ENCODE peak calls at places on chromosomes 3 and 15, in five cellular contexts. M is mesenchymal stem cell, I is neuronal stem cell, K is H1, V is trophoblast cell. Q is an unnamed sample.

GRCh38 chr15:41416162-41416741 is 643 bp upstream of the RTF1 start:
- DNase-seq in M (no peak), I (no peak), K (no peak), V (no peak), Q (peak; percentile 29)

GRCh38 chr15:88126695-88127476 is 129.7 kb downstream of the NTRK3 start:
- DNase-seq in M (no peak), I (no peak), K (no peak), V (no peak), Q (no peak)

GRCh38 chr3:177536873-177537272 is 339.6 kb upstream of the TBL1XR1 start:
- DNase-seq in M (no peak), I (no peak), K (no peak), V (no peak), Q (no peak)

GRCh38 chr3:30630238-30631030 is 24.0 kb downstream of the TGFBR2 start:
- DNase-seq in M (no peak), I (no peak), K (no peak), V (no peak), Q (no peak)

GRCh38 chr3:125231895-125232294 is 19.3 kb upstream of the SLC12A8 start:
- DNase-seq in M (peak; percentile 75), I (no peak), K (no peak), V (peak; percentile 92), Q (no peak)

GRCh38 chr15:45393851-45394250 is 15.5 kb upstream of the GATM start:
- DNase-seq in M (peak; percentile 19), I (no peak), K (no peak), V (peak; percentile 45), Q (peak; percentile 41)

GRCh38 chr15:32682569-32682968 is 35.2 kb upstream of the GREM1 start:
- DNase-seq in M (peak; percentile 89), I (no peak), K (no peak), V (peak; percentile 71), Q (no peak)

GRCh38 chr3:80550154-80550553 is 782.4 kb upstream of the ROBO1 start:
- DNase-seq in M (no peak), I (no peak), K (no peak), V (no peak), Q (no peak)

GRCh38 chr15:49606594-49606993 is 14.0 kb downstream of the FAM227B start:
- DNase-seq in M (no peak), I (no peak), K (no peak), V (no peak), Q (no peak)

GRCh38 chr3:4994823-4995499 is 15.7 kb downstream of the BHLHE40 start:
- DNase-seq in M (peak; percentile 97), I (no peak), K (no peak), V (peak; percentile 72), Q (no peak)

GRCh38 chr3:10025205-10026083 is 793 bp upstream of the FANCD2 start:
- DNase-seq in M (no peak), I (no peak), K (no peak), V (no peak), Q (no peak)

GRCh38 chr3:52650437-52650836 is 35.3 kb downstream of the PBRM1 start:
- DNase-seq in M (no peak), I (no peak), K (no peak), V (peak; percentile 73), Q (no peak)

GRCh38 chr3:152222327-152222726 is 46.4 kb upstream of the MBNL1 start:
- DNase-seq in M (no peak), I (no peak), K (no peak), V (peak; percentile 61), Q (no peak)

GRCh38 chr3:51717947-51718346 is 11.1 kb downstream of the GRM2 start:
- DNase-seq in M (no peak), I (no peak), K (no peak), V (no peak), Q (no peak)

GRCh38 chr3:16313955-16314645 is 49.1 kb downstream of the OXNAD1 start:
- DNase-seq in M (no peak), I (no peak), K (no peak), V (no peak), Q (no peak)

GRCh38 chr3:55488398-55489055 is 1.4 kb upstream of the WNT5A start:
- DNase-seq in M (peak; percentile 89), I (peak; percentile 63), K (peak; percentile 82), V (peak; percentile 55), Q (peak; percentile 54)

GRCh38 chr3:59425942-59426341 is 376.1 kb upstream of the CFAP20DC start:
- DNase-seq in M (no peak), I (no peak), K (no peak), V (no peak), Q (no peak)

GRCh38 chr3:184176377-184177330 is 2.0 kb downstream of the AP2M1 start:
- DNase-seq in M (peak; percentile 98), I (peak; percentile 87), K (peak; percentile 88), V (peak; percentile 79), Q (peak; percentile 94)

GRCh38 chr3:105836533-105836932 is 32.3 kb downstream of the CBLB start:
- DNase-seq in M (no peak), I (no peak), K (no peak), V (no peak), Q (no peak)

GRCh38 chr15:95872366-95872771 is 458.1 kb upstream of the NR2F2 start:
- DNase-seq in M (peak; percentile 38), I (no peak), K (no peak), V (peak; percentile 95), Q (no peak)

GRCh38 chr3:177279118-177279815 is 82.0 kb upstream of the TBL1XR1 start:
- DNase-seq in M (no peak), I (no peak), K (no peak), V (peak; percentile 39), Q (no peak)

GRCh38 chr3:42790714-42791229 is 13.5 kb downstream of the HIGD1A start:
- DNase-seq in M (no peak), I (no peak), K (no peak), V (no peak), Q (no peak)

GRCh38 chr3:190617185-190617584 is 103.3 kb downstream of the IL1RAP start:
- DNase-seq in M (no peak), I (peak; percentile 20), K (no peak), V (peak; percentile 66), Q (no peak)

GRCh38 chr3:139327861-139328260 is 16.0 kb upstream of the MRPS22 start:
- DNase-seq in M (no peak), I (no peak), K (no peak), V (no peak), Q (no peak)

GRCh38 chr15:47603026-47603425 is 114.3 kb upstream of the SEMA6D start:
- DNase-seq in M (peak; percentile 20), I (no peak), K (no peak), V (no peak), Q (no peak)

DNA sequence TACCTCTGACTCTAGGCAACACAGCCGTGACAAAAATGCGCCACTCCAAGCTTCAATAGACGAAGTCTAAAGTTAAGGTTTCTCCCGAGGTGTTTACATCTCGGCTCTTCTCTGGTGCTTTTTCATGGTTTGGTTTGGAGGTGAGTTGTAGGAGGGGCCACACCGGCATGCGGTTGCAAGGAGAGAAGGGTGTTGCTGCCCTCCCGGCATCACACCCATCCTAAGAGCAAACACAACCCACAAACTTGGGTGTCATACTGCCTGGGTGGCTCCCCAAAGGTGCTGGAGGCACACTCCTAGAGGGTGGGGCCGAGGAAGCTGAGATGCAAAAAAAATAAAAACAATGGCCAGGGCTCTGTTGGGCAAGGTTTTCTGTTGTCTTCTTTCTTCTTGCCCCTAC is 225.2 kb upstream of the ICE2 start:
- DNase-seq in M (no peak), I (no peak), K (no peak), V (no peak), Q (no peak)
- H2AK5ac ChIP-seq in M (no peak overlapping the region), I (no peak overlapping the region), K (no peak overlapping the region), V (no peak overlapping the region), Q (no peak overlapping the region)

GRCh38 chr3:44955917-44956316 is 20.1 kb downstream of the ZDHHC3 start:
- DNase-seq in M (no peak), I (no peak), K (no peak), V (no peak), Q (no peak)

GRCh38 chr3:44954962-44955361 is 21.0 kb downstream of the ZDHHC3 start:
- DNase-seq in M (peak; percentile 78), I (no peak), K (no peak), V (peak; percentile 37), Q (no peak)

GRCh38 chr3:44957986-44958385 is 18.0 kb downstream of the ZDHHC3 start:
- DNase-seq in M (no peak), I (no peak), K (no peak), V (peak; percentile 77), Q (no peak)

GRCh38 chr3:44952689-44953088 is 23.3 kb downstream of the ZDHHC3 start:
- DNase-seq in M (no peak), I (no peak), K (no peak), V (peak; percentile 53), Q (no peak)

DNA sequence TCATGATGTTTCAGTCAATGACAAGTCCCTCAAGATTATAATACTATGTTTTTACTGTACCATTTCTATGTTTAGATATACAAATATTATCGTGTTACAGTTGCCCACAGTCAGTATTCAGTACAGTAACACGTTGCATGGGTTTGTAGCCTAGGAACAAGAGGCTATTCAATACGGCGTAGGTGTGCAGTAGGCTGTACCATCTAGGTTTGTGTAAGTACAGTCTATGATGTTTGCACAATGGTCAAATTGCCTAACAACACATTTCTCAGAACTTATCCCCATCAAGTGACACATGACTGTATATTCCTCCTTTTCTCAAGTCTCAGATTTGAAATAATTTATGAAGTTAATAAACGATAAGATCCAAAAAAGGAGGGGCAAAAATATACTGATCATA is 21.7 kb downstream of the ZDHHC3 start:
- DNase-seq in M (no peak), I (no peak), K (no peak), V (peak; percentile 22), Q (no peak)
- H2BK12ac ChIP-seq in M (no peak overlapping the region), I (no peak overlapping the region), K (no peak overlapping the region), V (no peak overlapping the region), Q (no peak overlapping the region)

DNA sequence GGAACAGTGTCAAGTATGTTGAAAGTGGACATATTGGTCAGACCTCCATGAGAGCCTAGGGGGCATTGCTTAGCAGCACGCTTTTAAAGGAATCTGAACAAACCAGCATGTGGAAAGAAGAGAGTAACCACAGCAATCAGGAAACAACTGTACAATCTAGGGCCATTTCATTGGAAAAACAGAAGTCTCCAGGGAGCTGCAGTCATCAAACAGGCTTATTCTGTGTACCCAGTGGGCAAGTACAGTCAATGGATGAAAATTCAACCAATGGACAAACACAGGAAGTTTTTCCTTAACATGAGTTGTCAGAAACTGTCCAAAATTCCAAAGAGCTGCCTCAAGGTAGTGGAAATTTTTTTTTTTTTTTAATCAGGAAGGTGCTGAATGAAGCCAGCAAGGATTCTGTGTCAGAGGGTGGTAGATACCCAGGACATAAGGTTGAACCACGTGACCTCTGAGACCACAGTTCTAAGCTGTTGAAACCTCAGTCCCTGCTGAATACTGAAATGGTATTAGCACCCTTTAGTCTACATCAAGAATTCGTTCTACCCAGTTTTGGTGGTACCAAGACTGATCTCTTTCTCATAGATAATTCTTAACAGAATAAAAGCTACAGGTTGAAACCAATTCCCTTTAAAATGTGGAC is 4.4 kb upstream of the DLG1 start:
- DNase-seq in M (peak; percentile 88), I (no peak), K (no peak), V (peak; percentile 96), Q (no peak)
- H2AK5ac ChIP-seq in M (peak overlapping the region; percentile 68), I (no peak overlapping the region), K (no peak overlapping the region), V (no peak overlapping the region), Q (no peak overlapping the region)

DNA sequence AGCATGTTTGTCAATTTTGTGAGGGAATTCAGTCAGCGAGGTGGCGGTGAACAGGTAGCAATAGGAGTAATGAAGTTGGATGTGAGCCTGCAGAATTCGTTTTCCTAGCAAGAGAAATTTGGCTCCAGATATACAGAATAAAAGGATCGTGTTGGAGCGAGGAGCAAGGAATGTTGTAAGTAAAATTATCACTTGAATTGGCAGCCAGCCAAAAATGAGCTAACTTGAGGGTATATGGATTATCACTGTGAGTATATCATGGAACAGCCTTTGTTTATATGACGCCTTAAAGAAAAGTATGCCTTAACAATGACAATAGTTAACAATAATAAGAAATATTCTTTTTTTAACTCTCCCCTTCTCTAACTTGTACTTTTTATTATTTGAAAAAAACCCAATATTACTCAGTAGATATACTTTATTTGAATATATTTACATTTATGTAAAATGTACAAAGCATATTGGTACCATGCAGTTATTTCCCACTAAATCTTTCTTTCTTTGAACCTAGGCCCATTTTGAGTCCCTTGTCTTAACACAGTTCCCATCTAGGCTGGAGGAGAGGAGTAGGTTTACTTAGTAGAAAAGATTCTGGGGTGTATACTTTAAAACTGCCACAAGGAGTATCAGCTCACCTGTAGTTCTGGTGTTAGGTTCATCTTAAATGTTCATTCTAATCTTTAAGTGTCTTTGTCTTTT is 29.3 kb downstream of the EPHA6 start:
- DNase-seq in M (no peak), I (no peak), K (no peak), V (no peak), Q (no peak)
- H2BK12ac ChIP-seq in M (no peak overlapping the region), I (no peak overlapping the region), K (no peak overlapping the region), V (no peak overlapping the region), Q (no peak overlapping the region)